ENCODE peak calls at places on chromosomes 1 and 21, in nine cellular contexts. One of them, this sample, is unnamed.

GRCh38 chr1:220789532-220790147 is 2.9 kb downstream of the MTARC1 start:
- DNase-seq in transverse colon: no peak
- DNase-seq in fibroblast of the conjunctiva: no peak
- DNase-seq in anterior cingulate cortex: no peak
- DNase-seq in activated CD4-positive, alpha-beta T cell treated with anti-CD3 and anti-CD28 coated beads, Interleukin-2, amount 50 U/mL, for 1 hour: no peak
- DNase-seq in CD8-positive, alpha-beta memory T cell: no peak
- DNase-seq in HAP-1: no peak
- DNase-seq in B cell: no peak
- DNase-seq in osteoblast: no peak
- DNase-seq in this sample: no peak

GRCh38 chr1:26991310-26992116 is 2.0 kb upstream of the TRNP1 start:
- DNase-seq in osteoblast: peak; percentile 92
- DNase-seq in fibroblast of the conjunctiva: no peak
- DNase-seq in transverse colon: no peak
- DNase-seq in CD8-positive, alpha-beta memory T cell: no peak
- DNase-seq in activated CD4-positive, alpha-beta T cell treated with anti-CD3 and anti-CD28 coated beads, Interleukin-2, amount 50 U/mL, for 1 hour: no peak
- DNase-seq in anterior cingulate cortex: no peak
- DNase-seq in B cell: no peak
- DNase-seq in HAP-1: no peak
- DNase-seq in this sample: no peak

GRCh38 chr1:66214901-66215300 is 319.1 kb upstream of the SGIP1 start:
- DNase-seq in transverse colon: no peak
- DNase-seq in B cell: no peak
- DNase-seq in HAP-1: no peak
- DNase-seq in osteoblast: no peak
- DNase-seq in CD8-positive, alpha-beta memory T cell: no peak
- DNase-seq in anterior cingulate cortex: no peak
- DNase-seq in fibroblast of the conjunctiva: no peak
- DNase-seq in activated CD4-positive, alpha-beta T cell treated with anti-CD3 and anti-CD28 coated beads, Interleukin-2, amount 50 U/mL, for 1 hour: peak; percentile 4
- DNase-seq in this sample: no peak

GRCh38 chr1:83769594-83770321 is 229.2 kb downstream of the TTLL7 start:
- DNase-seq in B cell: no peak
- DNase-seq in CD8-positive, alpha-beta memory T cell: no peak
- DNase-seq in fibroblast of the conjunctiva: no peak
- DNase-seq in HAP-1: no peak
- DNase-seq in transverse colon: no peak
- DNase-seq in anterior cingulate cortex: no peak
- DNase-seq in osteoblast: no peak
- DNase-seq in activated CD4-positive, alpha-beta T cell treated with anti-CD3 and anti-CD28 coated beads, Interleukin-2, amount 50 U/mL, for 1 hour: no peak
- DNase-seq in this sample: no peak

GRCh38 chr1:55580845-55581332 is 365.7 kb upstream of the USP24 start:
- DNase-seq in osteoblast: peak; percentile 91
- DNase-seq in HAP-1: no peak
- DNase-seq in transverse colon: no peak
- DNase-seq in anterior cingulate cortex: no peak
- DNase-seq in B cell: no peak
- DNase-seq in activated CD4-positive, alpha-beta T cell treated with anti-CD3 and anti-CD28 coated beads, Interleukin-2, amount 50 U/mL, for 1 hour: no peak
- DNase-seq in CD8-positive, alpha-beta memory T cell: no peak
- DNase-seq in fibroblast of the conjunctiva: peak; percentile 86
- DNase-seq in this sample: no peak

GRCh38 chr1:166182281-166182680 is 15.5 kb upstream of the FAM78B start:
- DNase-seq in B cell: no peak
- DNase-seq in osteoblast: no peak
- DNase-seq in HAP-1: no peak
- DNase-seq in anterior cingulate cortex: no peak
- DNase-seq in CD8-positive, alpha-beta memory T cell: no peak
- DNase-seq in fibroblast of the conjunctiva: no peak
- DNase-seq in activated CD4-positive, alpha-beta T cell treated with anti-CD3 and anti-CD28 coated beads, Interleukin-2, amount 50 U/mL, for 1 hour: no peak
- DNase-seq in transverse colon: no peak
- DNase-seq in this sample: no peak

GRCh38 chr1:159854101-159854692 is 8.3 kb downstream of the VSIG8 start:
- DNase-seq in osteoblast: no peak
- DNase-seq in activated CD4-positive, alpha-beta T cell treated with anti-CD3 and anti-CD28 coated beads, Interleukin-2, amount 50 U/mL, for 1 hour: no peak
- DNase-seq in anterior cingulate cortex: peak; percentile 64
- DNase-seq in transverse colon: peak; percentile 88
- DNase-seq in fibroblast of the conjunctiva: peak; percentile 26
- DNase-seq in B cell: peak; percentile 17
- DNase-seq in HAP-1: peak; percentile 75
- DNase-seq in CD8-positive, alpha-beta memory T cell: no peak
- DNase-seq in this sample: no peak

GRCh38 chr1:84689514-84690396 is 506 bp downstream of the SSX2IP start:
- DNase-seq in activated CD4-positive, alpha-beta T cell treated with anti-CD3 and anti-CD28 coated beads, Interleukin-2, amount 50 U/mL, for 1 hour: no peak
- DNase-seq in B cell: no peak
- DNase-seq in osteoblast: peak; percentile 77
- DNase-seq in CD8-positive, alpha-beta memory T cell: no peak
- DNase-seq in transverse colon: peak; percentile 56
- DNase-seq in fibroblast of the conjunctiva: no peak
- DNase-seq in anterior cingulate cortex: no peak
- DNase-seq in HAP-1: peak; percentile 71
- DNase-seq in this sample: peak; percentile 54

GRCh38 chr1:10042746-10043145 is 10.0 kb downstream of the UBE4B start:
- DNase-seq in transverse colon: no peak
- DNase-seq in activated CD4-positive, alpha-beta T cell treated with anti-CD3 and anti-CD28 coated beads, Interleukin-2, amount 50 U/mL, for 1 hour: no peak
- DNase-seq in anterior cingulate cortex: no peak
- DNase-seq in fibroblast of the conjunctiva: no peak
- DNase-seq in HAP-1: no peak
- DNase-seq in CD8-positive, alpha-beta memory T cell: no peak
- DNase-seq in B cell: no peak
- DNase-seq in osteoblast: no peak
- DNase-seq in this sample: no peak

GRCh38 chr1:72891976-72892375 is 609.6 kb upstream of the NEGR1 start:
- DNase-seq in fibroblast of the conjunctiva: no peak
- DNase-seq in HAP-1: no peak
- DNase-seq in B cell: no peak
- DNase-seq in osteoblast: no peak
- DNase-seq in CD8-positive, alpha-beta memory T cell: no peak
- DNase-seq in transverse colon: no peak
- DNase-seq in anterior cingulate cortex: no peak
- DNase-seq in activated CD4-positive, alpha-beta T cell treated with anti-CD3 and anti-CD28 coated beads, Interleukin-2, amount 50 U/mL, for 1 hour: no peak
- DNase-seq in this sample: no peak

GRCh38 chr21:41112740-41113692 is 54.9 kb upstream of the BACE2 start:
- DNase-seq in transverse colon: no peak
- DNase-seq in osteoblast: peak; percentile 80
- DNase-seq in activated CD4-positive, alpha-beta T cell treated with anti-CD3 and anti-CD28 coated beads, Interleukin-2, amount 50 U/mL, for 1 hour: no peak
- DNase-seq in fibroblast of the conjunctiva: peak; percentile 46
- DNase-seq in CD8-positive, alpha-beta memory T cell: no peak
- DNase-seq in HAP-1: no peak
- DNase-seq in anterior cingulate cortex: no peak
- DNase-seq in B cell: peak; percentile 16
- DNase-seq in this sample: no peak

GRCh38 chr1:226982451-226983177 is 42.5 kb downstream of the COQ8A start:
- DNase-seq in anterior cingulate cortex: no peak
- DNase-seq in osteoblast: peak; percentile 62
- DNase-seq in CD8-positive, alpha-beta memory T cell: no peak
- DNase-seq in HAP-1: no peak
- DNase-seq in B cell: no peak
- DNase-seq in activated CD4-positive, alpha-beta T cell treated with anti-CD3 and anti-CD28 coated beads, Interleukin-2, amount 50 U/mL, for 1 hour: no peak
- DNase-seq in transverse colon: no peak
- DNase-seq in fibroblast of the conjunctiva: no peak
- DNase-seq in this sample: no peak

GRCh38 chr1:203625623-203626189 is 926 bp upstream of the ATP2B4 start:
- DNase-seq in HAP-1: no peak
- DNase-seq in activated CD4-positive, alpha-beta T cell treated with anti-CD3 and anti-CD28 coated beads, Interleukin-2, amount 50 U/mL, for 1 hour: peak; percentile 52
- DNase-seq in transverse colon: peak; percentile 72
- DNase-seq in osteoblast: no peak
- DNase-seq in B cell: peak; percentile 66
- DNase-seq in CD8-positive, alpha-beta memory T cell: peak; percentile 83
- DNase-seq in fibroblast of the conjunctiva: no peak
- DNase-seq in anterior cingulate cortex: no peak
- DNase-seq in this sample: peak; percentile 53

GRCh38 chr1:178739285-178740045 is 14.4 kb downstream of the RALGPS2 start:
- DNase-seq in transverse colon: no peak
- DNase-seq in CD8-positive, alpha-beta memory T cell: no peak
- DNase-seq in anterior cingulate cortex: no peak
- DNase-seq in osteoblast: no peak
- DNase-seq in activated CD4-positive, alpha-beta T cell treated with anti-CD3 and anti-CD28 coated beads, Interleukin-2, amount 50 U/mL, for 1 hour: no peak
- DNase-seq in fibroblast of the conjunctiva: no peak
- DNase-seq in HAP-1: no peak
- DNase-seq in B cell: no peak
- DNase-seq in this sample: no peak

GRCh38 chr1:145962157-145963102 is 1.9 kb downstream of the ANKRD34A start:
- DNase-seq in activated CD4-positive, alpha-beta T cell treated with anti-CD3 and anti-CD28 coated beads, Interleukin-2, amount 50 U/mL, for 1 hour: peak; percentile 13
- DNase-seq in HAP-1: peak; percentile 35
- DNase-seq in fibroblast of the conjunctiva: no peak
- DNase-seq in CD8-positive, alpha-beta memory T cell: peak; percentile 67
- DNase-seq in anterior cingulate cortex: peak; percentile 64
- DNase-seq in B cell: peak; percentile 39
- DNase-seq in transverse colon: peak; percentile 38
- DNase-seq in osteoblast: peak; percentile 93
- DNase-seq in this sample: no peak

GRCh38 chr1:161994153-161994814 is 29.4 kb downstream of the OLFML2B start:
- DNase-seq in anterior cingulate cortex: peak; percentile 54
- DNase-seq in transverse colon: peak; percentile 21
- DNase-seq in osteoblast: peak; percentile 87
- DNase-seq in activated CD4-positive, alpha-beta T cell treated with anti-CD3 and anti-CD28 coated beads, Interleukin-2, amount 50 U/mL, for 1 hour: no peak
- DNase-seq in B cell: no peak
- DNase-seq in fibroblast of the conjunctiva: no peak
- DNase-seq in CD8-positive, alpha-beta memory T cell: no peak
- DNase-seq in HAP-1: no peak
- DNase-seq in this sample: no peak

GRCh38 chr1:1213153-1213918 is 617 bp downstream of the TNFRSF4 start:
- DNase-seq in B cell: peak; percentile 43
- DNase-seq in fibroblast of the conjunctiva: no peak
- DNase-seq in activated CD4-positive, alpha-beta T cell treated with anti-CD3 and anti-CD28 coated beads, Interleukin-2, amount 50 U/mL, for 1 hour: peak; percentile 31
- DNase-seq in anterior cingulate cortex: no peak
- DNase-seq in CD8-positive, alpha-beta memory T cell: peak; percentile 64
- DNase-seq in osteoblast: peak; percentile 91
- DNase-seq in transverse colon: peak; percentile 71
- DNase-seq in HAP-1: no peak
- DNase-seq in this sample: no peak

GRCh38 chr1:66576645-66577044 is 42.7 kb downstream of the SGIP1 start:
- DNase-seq in fibroblast of the conjunctiva: no peak
- DNase-seq in CD8-positive, alpha-beta memory T cell: no peak
- DNase-seq in transverse colon: no peak
- DNase-seq in anterior cingulate cortex: no peak
- DNase-seq in B cell: no peak
- DNase-seq in osteoblast: peak; percentile 17
- DNase-seq in HAP-1: no peak
- DNase-seq in activated CD4-positive, alpha-beta T cell treated with anti-CD3 and anti-CD28 coated beads, Interleukin-2, amount 50 U/mL, for 1 hour: no peak
- DNase-seq in this sample: no peak

GRCh38 chr1:228081144-228081543 is 1.4 kb upstream of the ARF1 start:
- DNase-seq in fibroblast of the conjunctiva: no peak
- DNase-seq in HAP-1: no peak
- DNase-seq in B cell: no peak
- DNase-seq in osteoblast: peak; percentile 88
- DNase-seq in CD8-positive, alpha-beta memory T cell: peak; percentile 46
- DNase-seq in transverse colon: peak; percentile 10
- DNase-seq in activated CD4-positive, alpha-beta T cell treated with anti-CD3 and anti-CD28 coated beads, Interleukin-2, amount 50 U/mL, for 1 hour: no peak
- DNase-seq in anterior cingulate cortex: no peak
- DNase-seq in this sample: no peak

GRCh38 chr1:234643111-234643849 is 33.3 kb upstream of the IRF2BP2 start:
- DNase-seq in fibroblast of the conjunctiva: no peak
- DNase-seq in B cell: no peak
- DNase-seq in anterior cingulate cortex: no peak
- DNase-seq in osteoblast: no peak
- DNase-seq in CD8-positive, alpha-beta memory T cell: no peak
- DNase-seq in HAP-1: no peak
- DNase-seq in transverse colon: peak; percentile 63
- DNase-seq in activated CD4-positive, alpha-beta T cell treated with anti-CD3 and anti-CD28 coated beads, Interleukin-2, amount 50 U/mL, for 1 hour: no peak
- DNase-seq in this sample: peak; percentile 96

GRCh38 chr1:227758366-227758765 is 23.1 kb downstream of the SNAP47 start:
- DNase-seq in activated CD4-positive, alpha-beta T cell treated with anti-CD3 and anti-CD28 coated beads, Interleukin-2, amount 50 U/mL, for 1 hour: no peak
- DNase-seq in CD8-positive, alpha-beta memory T cell: peak; percentile 11
- DNase-seq in osteoblast: no peak
- DNase-seq in transverse colon: no peak
- DNase-seq in B cell: no peak
- DNase-seq in fibroblast of the conjunctiva: no peak
- DNase-seq in HAP-1: no peak
- DNase-seq in anterior cingulate cortex: no peak
- DNase-seq in this sample: no peak